ENCODE peak calls at places on chromosome 1, in ten cellular contexts. C is neural progenitor cell, D is stomach, Q is cardiac fibroblast, I is AG04450, E is nephron progenitor cell, U is left ventricle myocardium inferior, F is natural killer cell, G is omental fat pad, J is Caco-2. N is an unnamed sample.

GRCh38 chr1:218322762-218323161 is 22.4 kb upstream of the TGFB2 start:
- DNase-seq in U (no peak), I (no peak), F (no peak), G (no peak), E (no peak), J (no peak), C (no peak), Q (no peak), D (no peak), N (no peak)

GRCh38 chr1:164440222-164440621 is 118.8 kb upstream of the PBX1 start:
- DNase-seq in C (peak), J (peak), G (no peak), E (peak), D (no peak), F (no peak), I (no peak), U (peak), Q (peak), N (no peak)

GRCh38 chr1:6028042-6028895 is 17.4 kb upstream of the KCNAB2 start:
- DNase-seq in Q (no peak), E (no peak), J (no peak), G (no peak), I (no peak), U (no peak), C (no peak), D (peak), F (peak), N (peak)

GRCh38 chr1:202807367-202807925 is 775 bp downstream of the KDM5B start:
- DNase-seq in E (peak), G (no peak), F (no peak), D (no peak), U (peak), C (peak), J (no peak), Q (peak), I (no peak), N (peak)

GRCh38 chr1:152697701-152698600 is at the start of gene LCE2A:
- DNase-seq in J (no peak), U (no peak), D (no peak), I (no peak), Q (no peak), G (no peak), F (no peak), C (no peak), E (no peak), N (no peak)

GRCh38 chr1:172279951-172280350 is 140.5 kb upstream of the C1orf105 start:
- DNase-seq in E (no peak), U (no peak), F (no peak), D (no peak), G (no peak), J (no peak), Q (peak), I (no peak), C (no peak), N (no peak)

GRCh38 chr1:245605480-245606156 is 450.8 kb downstream of the KIF26B start:
- DNase-seq in D (no peak), F (no peak), I (peak), J (no peak), U (no peak), C (no peak), E (no peak), G (no peak), Q (peak), N (no peak)

GRCh38 chr1:246677842-246678241 is 46.4 kb upstream of the SCCPDH start:
- DNase-seq in E (peak), I (no peak), Q (no peak), G (no peak), C (no peak), F (no peak), J (peak), D (no peak), U (no peak), N (no peak)

GRCh38 chr1:24266398-24266941 is 52.7 kb upstream of the GRHL3 start:
- DNase-seq in J (peak), U (no peak), C (no peak), D (no peak), G (no peak), I (peak), Q (peak), E (no peak), F (no peak), N (no peak)
- TF ChIP-seq CTCF in J (no peak), U (no peak), C (no peak), D (no peak), G (no peak), I (peak), Q (no peak), E (no peak), F (no peak), N (no peak)

DNA sequence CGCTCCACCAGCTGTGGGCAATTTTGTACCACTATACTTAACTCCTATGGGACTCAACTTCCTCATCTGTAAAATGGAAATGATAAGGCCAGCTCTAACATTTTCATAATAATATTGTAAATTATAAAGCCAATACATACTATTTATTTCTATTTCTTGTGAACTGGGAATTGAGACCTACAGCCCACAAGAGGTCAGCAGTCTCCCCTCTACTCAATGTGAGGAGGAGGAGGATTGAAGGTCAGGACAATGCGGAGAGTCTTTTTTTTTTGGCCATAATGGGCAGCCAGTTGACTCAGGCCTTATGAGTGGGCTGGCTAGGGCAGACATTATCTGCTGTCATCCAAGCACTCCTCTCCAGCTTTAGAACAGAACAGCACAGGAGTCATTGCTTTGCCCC is 90.5 kb downstream of the NUF2 start:
- DNase-seq in J (no peak), C (no peak), D (no peak), G (no peak), F (no peak), I (no peak), U (no peak), Q (no peak), E (no peak), N (no peak)
- TF ChIP-seq CTCF in J (peak), C (peak), D (no peak), G (no peak), F (no peak), I (no peak), U (no peak), Q (no peak), E (no peak), N (no peak)

GRCh38 chr1:206907304-206907991 is 10.2 kb downstream of the IL24 start:
- DNase-seq in D (no peak), I (no peak), J (no peak), U (no peak), C (peak), Q (no peak), G (no peak), F (no peak), E (peak), N (peak)
- TF ChIP-seq CTCF in D (no peak), I (peak), J (peak), U (no peak), C (peak), Q (no peak), G (no peak), F (no peak), E (peak), N (no peak)

GRCh38 chr1:9066945-9067807 is 2.3 kb downstream of the SLC2A5 start:
- DNase-seq in E (no peak), J (no peak), Q (peak), D (no peak), F (no peak), I (peak), U (peak), G (peak), C (no peak), N (no peak)
- TF ChIP-seq CTCF in E (no peak), J (no peak), Q (no peak), D (no peak), F (no peak), I (no peak), U (no peak), G (no peak), C (no peak), N (no peak)

GRCh38 chr1:155000725-155001437 is 1.7 kb upstream of the ZBTB7B start:
- DNase-seq in C (peak), G (peak), E (peak), J (peak), D (peak), Q (peak), F (peak), U (peak), I (peak), N (peak)
- TF ChIP-seq CTCF in C (no peak), G (no peak), E (no peak), J (peak), D (peak), Q (peak), F (no peak), U (no peak), I (no peak), N (no peak)

N was measured in upper lobe of left lung.